ENCODE peak calls at places on chromosomes 4 and X, in nine cellular contexts. X, D, E, O, Q, Z, H, L and W are unnamed samples.

GRCh38 chrX:148588649-148589310 is 88.4 kb downstream of the AFF2 start:
- DNase-seq in D (no peak), X (no peak), Q (peak; percentile 49), O (no peak), L (no peak), H (no peak), E (no peak), Z (no peak), W (no peak)

GRCh38 chr4:1378559-1379231 is 27.5 kb downstream of the NKX1-1 start:
- DNase-seq in D (no peak), L (no peak), Q (peak; percentile 43), E (no peak), O (no peak), H (no peak), X (no peak), Z (no peak), W (no peak)

GRCh38 chrX:150062292-150063137 is 124.2 kb upstream of the EOLA2 start:
- DNase-seq in Q (no peak), Z (no peak), L (peak; percentile 78), E (peak; percentile 71), O (no peak), X (peak; percentile 69), H (peak; percentile 77), D (no peak), W (no peak)

GRCh38 chr4:620851-621261 is 4.5 kb upstream of the PDE6B start:
- DNase-seq in Z (no peak), Q (no peak), O (no peak), E (no peak), L (no peak), H (no peak), X (no peak), D (no peak), W (no peak)

GRCh38 chrX:71910526-71911022 is at the start of gene NHSL2:
- DNase-seq in O (no peak), Z (no peak), E (no peak), D (no peak), X (peak; percentile 6), Q (peak; percentile 72), L (no peak), H (no peak), W (no peak)

GRCh38 chr4:33080262-33080661 is 2360.1 kb downstream of the PCDH7 start:
- DNase-seq in E (no peak), Z (no peak), D (no peak), X (no peak), L (no peak), Q (no peak), O (no peak), H (peak; percentile 59), W (no peak)

GRCh38 chr4:101020956-101021355 is 326.4 kb downstream of the PPP3CA start:
- DNase-seq in D (no peak), O (peak; percentile 40), Q (peak; percentile 49), X (peak; percentile 75), L (peak; percentile 69), E (no peak), Z (no peak), H (peak; percentile 35), W (peak; percentile 86)

GRCh38 chrX:22122510-22122909 is 90.4 kb downstream of the PHEX start:
- DNase-seq in L (peak; percentile 59), H (peak; percentile 94), O (no peak), Z (no peak), Q (no peak), D (no peak), X (peak; percentile 82), E (no peak), W (no peak)

GRCh38 chr4:16289872-16290554 is 63.7 kb upstream of the TAPT1 start:
- DNase-seq in L (peak; percentile 60), O (peak; percentile 16), Q (no peak), Z (peak; percentile 9), X (peak; percentile 46), D (peak; percentile 51), E (no peak), H (peak; percentile 61), W (no peak)

GRCh38 chr4:182619659-182620058 is 297.5 kb downstream of the DCTD start:
- DNase-seq in X (no peak), E (no peak), L (no peak), Z (no peak), H (no peak), Q (no peak), O (no peak), D (no peak), W (no peak)

GRCh38 chrX:37685452-37686347 is at the start of gene XK:
- DNase-seq in H (peak; percentile 39), D (peak; percentile 57), O (peak; percentile 20), Q (peak; percentile 87), Z (peak; percentile 2), L (peak; percentile 55), E (no peak), X (no peak), W (no peak)

GRCh38 chr4:76745264-76745663 is 152.7 kb downstream of the SOWAHB start:
- DNase-seq in Q (no peak), O (no peak), H (peak; percentile 76), D (no peak), L (no peak), E (no peak), X (peak; percentile 75), Z (no peak), W (no peak)

GRCh38 chrX:120251471-120252011 is 929 bp downstream of the ZBTB33 start:
- DNase-seq in E (peak; percentile 47), L (peak; percentile 68), Z (peak; percentile 31), Q (peak; percentile 51), D (peak; percentile 40), O (peak; percentile 28), H (peak; percentile 18), X (peak; percentile 18), W (peak; percentile 35)

GRCh38 chr4:184421558-184422155 is 52.7 kb downstream of the IRF2 start:
- DNase-seq in H (no peak), Z (no peak), D (no peak), X (no peak), E (no peak), O (no peak), L (no peak), Q (no peak), W (no peak)
- H3K4me1 ChIP-seq in H (peaks cover 19% of the 10 kb centered on the region), Z (peaks cover 18% of the 10 kb centered on the region), D (peaks cover 13% of the 10 kb centered on the region), X (peaks cover 20% of the 10 kb centered on the region), E (no peaks in the 10 kb centered on the region), O (peaks cover 62% of the 10 kb centered on the region), L (peaks cover 21% of the 10 kb centered on the region), Q (no peaks in the 10 kb centered on the region), W (peaks cover 57% of the 10 kb centered on the region)

DNA sequence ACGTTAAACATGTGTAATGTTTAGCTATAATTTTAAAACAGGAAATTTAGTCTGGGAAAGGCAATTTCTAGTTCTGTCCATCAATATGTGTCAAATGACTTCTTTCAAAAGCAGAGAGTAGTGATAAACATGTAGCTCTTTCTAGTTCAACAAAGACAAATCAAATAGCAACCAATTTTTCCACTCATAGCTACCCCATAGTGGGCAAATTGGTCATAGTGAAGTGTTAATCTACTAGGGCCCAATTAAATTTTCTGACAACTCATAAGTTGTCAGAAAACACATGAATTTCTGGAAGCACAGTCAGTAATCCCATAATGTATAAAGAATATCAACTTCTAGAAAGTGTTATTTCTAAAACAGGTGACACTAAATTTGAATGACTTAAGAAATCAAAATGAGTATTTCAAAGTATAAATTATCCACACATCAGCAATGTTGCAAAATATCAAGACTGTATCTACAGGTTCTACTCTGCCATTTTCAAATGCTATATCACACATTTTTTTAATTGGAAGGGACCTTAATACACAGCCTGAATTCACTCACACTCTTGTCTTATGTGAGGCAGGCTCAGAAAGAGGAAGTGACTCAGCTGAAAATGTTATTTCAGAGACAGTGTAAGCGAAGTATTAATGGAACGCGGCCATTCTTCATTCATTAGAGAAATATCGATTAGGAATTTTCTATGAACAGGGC is 7.7 kb downstream of the OCIAD2 start:
- DNase-seq in H (peak; percentile 20), D (no peak), O (no peak), E (no peak), Q (no peak), Z (no peak), X (no peak), L (no peak), W (no peak)
- H3K4me3 ChIP-seq in H (no peak overlapping the region), D (no peak overlapping the region), O (no peak overlapping the region), E (no peak overlapping the region), Q (no peak overlapping the region), Z (no peak overlapping the region), X (no peak overlapping the region), L (no peak overlapping the region), W (no peak overlapping the region)

DNA sequence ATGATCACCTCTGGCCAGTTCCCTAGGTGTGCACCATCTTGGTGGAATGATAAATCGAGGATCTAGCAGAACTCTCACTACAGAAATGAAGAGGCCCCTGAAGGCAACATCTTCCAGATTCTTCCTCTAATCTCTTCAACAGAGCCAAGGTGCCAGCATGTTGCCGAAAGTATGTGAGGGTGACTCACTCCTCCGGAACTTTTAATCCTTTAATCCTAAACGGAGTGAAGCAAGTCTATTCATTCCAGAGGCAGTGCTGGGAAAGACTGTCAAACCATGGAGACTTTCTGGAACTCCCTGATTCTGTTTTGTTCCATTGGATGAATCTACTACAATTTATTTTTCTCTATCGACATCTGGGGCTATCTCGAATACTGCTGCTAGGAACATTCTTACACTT is 68.7 kb downstream of the SUPT20HL2 start:
- DNase-seq in X (peak; percentile 70), H (peak; percentile 47), O (no peak), Z (peak; percentile 52), Q (peak; percentile 59), E (peak; percentile 27), D (no peak), L (peak; percentile 36), W (no peak)
- H3K27ac ChIP-seq in X (no peak overlapping the region), H (no peak overlapping the region), O (no peak overlapping the region), Z (peak overlapping the region; percentile 59), Q (no peak overlapping the region), E (no peak overlapping the region), D (no peak overlapping the region), L (no peak overlapping the region), W (no peak overlapping the region)

GRCh38 chr4:124282301-124282898 is 430.1 kb downstream of the ANKRD50 start:
- DNase-seq in L (no peak), D (no peak), H (no peak), Z (no peak), X (no peak), Q (no peak), O (no peak), E (no peak), W (no peak)

GRCh38 chr4:124279741-124280140 is 432.8 kb downstream of the ANKRD50 start:
- DNase-seq in O (no peak), Z (no peak), X (no peak), H (no peak), E (peak; percentile 35), Q (no peak), L (peak; percentile 29), D (peak; percentile 22), W (no peak)

GRCh38 chr4:124276461-124276860 is 436.1 kb downstream of the ANKRD50 start:
- DNase-seq in Q (no peak), E (no peak), Z (no peak), X (peak; percentile 24), O (no peak), H (no peak), D (no peak), L (peak; percentile 61), W (no peak)

GRCh38 chr4:124278477-124278876 is 434.1 kb downstream of the ANKRD50 start:
- DNase-seq in Q (no peak), X (peak; percentile 38), H (peak; percentile 1), O (no peak), E (peak; percentile 63), Z (no peak), L (peak; percentile 69), D (peak; percentile 29), W (no peak)

DNA sequence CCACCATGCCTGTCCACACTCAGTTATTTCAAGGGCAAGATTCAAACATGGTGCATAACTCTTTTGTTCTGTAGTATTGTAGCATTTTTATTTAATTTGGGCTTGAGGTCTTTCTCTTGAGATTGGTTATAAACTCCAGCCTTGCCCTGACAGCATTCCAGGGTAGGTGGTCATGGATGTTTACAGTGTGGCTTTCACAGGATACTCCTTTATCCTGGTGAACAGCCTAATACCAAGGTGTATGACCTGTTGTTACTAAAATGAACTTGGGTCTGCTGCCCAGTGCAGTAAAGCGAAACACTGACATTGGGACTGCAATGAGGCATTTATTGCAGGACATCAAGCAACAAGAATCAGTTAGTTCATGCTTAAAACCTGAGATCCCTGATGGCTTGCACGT is 434.8 kb downstream of the ANKRD50 start:
- DNase-seq in H (no peak), Z (no peak), O (no peak), D (no peak), X (no peak), Q (no peak), E (no peak), L (peak; percentile 65), W (no peak)
- H3K4me1 ChIP-seq in H (no peaks in the 10 kb centered on the region), Z (no peaks in the 10 kb centered on the region), O (no peaks in the 10 kb centered on the region), D (peaks cover 6% of the 10 kb centered on the region), X (no peaks in the 10 kb centered on the region), Q (peaks cover 3% of the 10 kb centered on the region), E (peaks cover 25% of the 10 kb centered on the region), L (peaks cover 29% of the 10 kb centered on the region), W (no peaks in the 10 kb centered on the region)